ENCODE peak calls at places on chromosomes 4 and X, in five cellular contexts. M is osteocyte, U is A549, F is AG10803, O is uterus. C is an unnamed sample.

GRCh38 chrX:2931155-2931554 is 2.0 kb upstream of the ARSD start:
- DNase-seq in O (no peak), M (no peak), F (no peak), U (no peak), C (no peak)

GRCh38 chrX:9349572-9350259 is 115.1 kb upstream of the TBL1X start:
- DNase-seq in O (no peak), F (peak; percentile 59), U (no peak), M (no peak), C (peak; percentile 20)

GRCh38 chr4:29423836-29424721 is 1296.1 kb upstream of the PCDH7 start:
- DNase-seq in M (no peak), O (no peak), F (peak; percentile 25), U (peak; percentile 0), C (peak; percentile 90)

GRCh38 chrX:264634-265455 is 16.3 kb upstream of the PLCXD1 start:
- DNase-seq in U (no peak), O (no peak), M (peak; percentile 54), F (peak; percentile 52), C (no peak)

GRCh38 chrX:96776966-96777365 is 92.3 kb downstream of the DIAPH2 start:
- DNase-seq in O (no peak), U (no peak), M (no peak), F (peak; percentile 20), C (peak; percentile 6)

GRCh38 chrX:153381684-153382532 is 19.2 kb downstream of the PNMA6E start:
- DNase-seq in O (no peak), F (peak; percentile 92), U (peak; percentile 19), M (peak; percentile 85), C (peak; percentile 87)

GRCh38 chr4:23084559-23085248 is 392.0 kb downstream of the GBA3 start:
- DNase-seq in O (no peak), U (no peak), F (no peak), M (no peak), C (no peak)

GRCh38 chr4:83618431-83618830 is 82.5 kb downstream of the GPAT3 start:
- DNase-seq in M (no peak), F (peak; percentile 83), U (peak; percentile 28), O (no peak), C (peak; percentile 78)

GRCh38 chrX:72470593-72471310 is 101.9 kb downstream of the HDAC8 start:
- DNase-seq in M (no peak), U (no peak), F (no peak), O (no peak), C (no peak)

GRCh38 chrX:78650906-78651437 is 8.2 kb downstream of the RTL3 start:
- DNase-seq in F (peak; percentile 91), U (no peak), O (no peak), M (no peak), C (peak; percentile 60)

GRCh38 chr4:20383969-20384368 is 132.3 kb downstream of the SLIT2 start:
- DNase-seq in O (no peak), F (no peak), U (no peak), M (no peak), C (no peak)

GRCh38 chr4:126440297-126440696 is 1125.5 kb downstream of the FAT4 start:
- DNase-seq in O (no peak), M (no peak), U (no peak), F (no peak), C (no peak)

GRCh38 chr4:176134670-176135069 is 60.7 kb downstream of the SPATA4 start:
- DNase-seq in O (no peak), M (no peak), U (no peak), F (no peak), C (no peak)

GRCh38 chr4:171334549-171334948 is 478.7 kb upstream of the GALNTL6 start:
- DNase-seq in O (no peak), F (no peak), M (no peak), U (no peak), C (no peak)

GRCh38 chr4:24973471-24974251 is 57.1 kb downstream of the LGI2 start:
- DNase-seq in F (peak; percentile 13), O (no peak), U (peak; percentile 14), M (no peak), C (peak; percentile 69)

GRCh38 chrX:132615396-132616131 is 126.7 kb upstream of the MBNL3 start:
- DNase-seq in O (peak; percentile 76), M (no peak), U (no peak), F (peak; percentile 15), C (peak; percentile 4)
- TF ChIP-seq CTCF in O (peak; percentile 20), M (peak; percentile 54), U (peak; percentile 25), F (peak; percentile 34), C (peak; percentile 72)

GRCh38 chr4:70706516-70706915 is 15.2 kb upstream of the RUFY3 start:
- DNase-seq in M (no peak), U (no peak), O (no peak), F (no peak), C (no peak)

GRCh38 chr4:70703695-70704332 is 15.5 kb downstream of the UTP3 start:
- DNase-seq in M (no peak), O (peak; percentile 24), F (peak; percentile 54), U (no peak), C (peak; percentile 48)

GRCh38 chr4:70705856-70706461 is 15.8 kb upstream of the RUFY3 start:
- DNase-seq in M (no peak), F (peak; percentile 57), O (no peak), U (no peak), C (peak; percentile 85)

GRCh38 chr4:70704333-70705145 is 16.2 kb downstream of the UTP3 start:
- DNase-seq in F (peak; percentile 61), U (peak; percentile 49), M (peak; percentile 90), O (peak; percentile 79), C (peak; percentile 23)

GRCh38 chr4:70705146-70705855 is 16.5 kb upstream of the RUFY3 start:
- DNase-seq in O (peak; percentile 59), U (peak; percentile 43), M (peak; percentile 88), F (peak; percentile 60), C (peak; percentile 26)
- TF ChIP-seq CTCF in O (no peak), U (no peak), M (no peak), F (no peak), C (no peak)

DNA sequence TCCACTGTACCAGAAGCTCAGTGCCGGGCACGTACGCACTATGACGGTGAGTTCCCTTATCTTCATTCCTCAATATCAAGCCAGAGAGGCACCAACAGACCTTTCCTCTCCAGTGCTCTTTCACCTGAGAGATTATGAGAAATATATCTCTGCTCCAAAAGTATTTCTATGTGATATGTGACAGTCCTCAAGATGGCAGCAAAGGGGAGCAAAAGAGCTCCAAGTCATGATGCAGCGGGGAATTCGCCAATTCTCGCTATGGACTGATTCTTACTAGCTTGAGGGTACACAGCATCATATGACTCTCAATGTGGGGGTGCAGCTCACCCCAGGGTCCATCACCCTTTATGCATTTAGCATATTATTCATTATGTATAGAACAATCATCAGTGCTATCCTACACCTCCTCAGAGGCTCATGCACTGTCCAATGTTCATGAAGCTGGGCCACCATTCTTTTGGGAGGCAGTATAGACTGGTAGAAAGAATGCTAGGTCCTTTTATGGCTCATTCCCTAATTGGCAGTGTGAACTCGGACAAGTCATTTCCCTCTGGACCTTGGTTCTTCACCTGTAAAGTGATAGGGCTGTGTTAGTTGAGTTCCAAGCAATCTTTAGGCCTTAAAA is 12.8 kb upstream of the IQSEC2 start:
- DNase-seq in O (no peak), F (no peak), U (no peak), M (no peak), C (no peak)
- TF ChIP-seq CTCF in O (no peak), F (peak; percentile 22), U (peak; percentile 50), M (peak; percentile 37), C (peak; percentile 52)

DNA sequence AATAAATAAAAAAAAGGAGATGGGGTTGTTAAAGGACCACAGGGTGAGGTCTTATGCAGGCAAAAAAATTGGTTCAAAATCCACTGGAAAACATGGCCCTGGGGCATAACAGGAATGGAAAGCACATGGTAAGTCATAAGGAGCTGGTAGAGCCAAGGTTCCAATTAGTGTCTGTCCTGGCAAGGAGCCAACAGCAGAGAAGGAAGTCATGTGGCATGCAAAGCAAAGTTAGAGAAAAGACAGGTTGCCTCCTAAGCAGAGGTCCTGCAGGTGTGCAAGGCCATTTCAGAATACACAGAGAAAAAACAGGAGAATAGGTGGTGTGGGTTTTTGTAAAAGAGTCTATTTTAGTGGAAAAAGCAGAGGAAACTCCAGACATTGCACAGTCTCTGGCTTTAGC is 1881.7 kb downstream of the ARAP2 start:
- DNase-seq in F (no peak), O (no peak), U (no peak), M (no peak), C (no peak)
- TF ChIP-seq CTCF in F (no peak), O (no peak), U (no peak), M (no peak), C (no peak)

DNA sequence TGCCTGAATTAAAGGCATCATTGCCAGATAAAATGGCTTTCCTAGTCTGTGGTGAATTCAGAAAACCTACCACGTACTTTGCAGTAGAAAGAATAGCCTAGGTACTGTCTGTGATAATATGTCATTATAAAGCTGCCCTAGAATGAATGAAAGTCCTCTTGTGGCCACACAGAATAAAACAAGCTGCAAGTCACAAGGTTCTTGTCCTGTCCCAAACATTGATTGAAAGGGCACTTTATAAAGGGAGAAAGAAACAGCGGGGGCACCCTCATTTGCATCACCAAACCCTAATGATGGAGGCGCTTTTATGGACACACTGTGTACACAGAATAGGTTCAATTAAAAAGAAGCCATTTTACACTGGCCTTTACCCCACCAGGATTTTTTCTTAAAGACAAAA is 364.8 kb downstream of the AFF2 start:
- DNase-seq in U (no peak), M (no peak), O (no peak), F (no peak), C (no peak)
- TF ChIP-seq CTCF in U (no peak), M (no peak), O (no peak), F (no peak), C (no peak)

GRCh38 chr4:16636911-16637630 is 261.4 kb downstream of the LDB2 start:
- DNase-seq in M (no peak), U (no peak), O (no peak), F (peak; percentile 58), C (no peak)

GRCh38 chr4:16641971-16642370 is 256.5 kb downstream of the LDB2 start:
- DNase-seq in U (no peak), M (no peak), F (peak; percentile 80), O (peak; percentile 62), C (peak; percentile 33)

GRCh38 chr4:16643852-16644251 is 254.6 kb downstream of the LDB2 start:
- DNase-seq in U (no peak), M (no peak), O (no peak), F (no peak), C (no peak)

GRCh38 chr4:16646459-16646858 is 252.0 kb downstream of the LDB2 start:
- DNase-seq in M (no peak), F (no peak), O (no peak), U (no peak), C (no peak)

DNA sequence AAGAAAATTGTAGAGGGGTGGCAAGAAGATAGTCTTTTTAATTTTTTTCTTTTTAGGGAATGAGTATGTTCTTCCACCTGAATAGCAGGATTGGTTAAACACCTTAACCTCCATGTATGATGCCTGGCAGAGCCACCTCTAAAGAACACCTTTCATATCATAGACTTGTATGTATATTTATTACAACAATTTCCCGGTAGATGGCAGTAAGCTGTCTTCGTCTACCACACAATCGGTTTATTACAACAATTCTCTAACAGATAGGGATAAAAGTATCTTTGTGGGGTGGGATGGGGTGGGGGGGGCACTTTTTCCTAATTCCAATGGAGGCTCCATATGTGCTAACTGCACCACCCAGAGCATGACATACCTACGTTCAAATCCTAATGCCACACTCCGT is 255.5 kb downstream of the LDB2 start:
- DNase-seq in M (no peak), U (no peak), O (no peak), F (no peak), C (no peak)
- TF ChIP-seq CTCF in M (no peak), U (peak; percentile 13), O (no peak), F (peak; percentile 21), C (peak; percentile 24)

GRCh38 chr4:14787894-14788293 is 214.4 kb upstream of the CPEB2 start:
- DNase-seq in U (no peak), O (no peak), M (no peak), F (peak; percentile 23), C (no peak)
- TF ChIP-seq CTCF in U (no peak), O (no peak), M (peak; percentile 35), F (peak; percentile 47), C (peak; percentile 66)

GRCh38 chr4:39785031-39785430 is 87.1 kb downstream of the UBE2K start:
- DNase-seq in M (no peak), F (no peak), U (no peak), O (no peak), C (no peak)
- TF ChIP-seq CTCF in M (no peak), F (no peak), U (no peak), O (no peak), C (no peak)

C was measured in HFFc6.